ENCODE peak calls at places on chromosomes 2 and 18, in four cellular contexts. K is WTC11, G is K562, A is HepG2. F is an unnamed sample.

GRCh38 chr2:237147317-237147716 is 61.6 kb downstream of the COPS8 start:
- DNase-seq in G (no peak), K (no peak), A (no peak), F (no peak)

GRCh38 chr2:159637988-159638501 is 21.7 kb upstream of the BAZ2B start:
- DNase-seq in A (no peak), K (no peak), G (no peak), F (no peak)

GRCh38 chr18:36947820-36948348 is 119.0 kb downstream of the KIAA1328 start:
- DNase-seq in A (no peak), K (peak), G (no peak), F (no peak)

GRCh38 chr2:232897971-232898408 is 27.9 kb downstream of the SNORC start:
- DNase-seq in K (no peak), G (no peak), A (no peak), F (no peak)

GRCh38 chr2:70656421-70657010 is 102.9 kb upstream of the TGFA start:
- DNase-seq in K (no peak), G (no peak), A (no peak), F (no peak)

GRCh38 chr18:48858676-48859075 is 92.1 kb downstream of the SMAD7 start:
- DNase-seq in K (no peak), G (no peak), A (no peak), F (no peak)

GRCh38 chr2:27370816-27371620 is 602 bp downstream of the SNX17 start:
- DNase-seq in A (no peak), K (no peak), G (peak), F (no peak)

GRCh38 chr2:63654959-63655358 is 66.2 kb downstream of the MDH1 start:
- DNase-seq in K (no peak), G (no peak), A (no peak), F (no peak)

GRCh38 chr2:142058149-142058548 is 72.7 kb downstream of the LRP1B start:
- DNase-seq in G (no peak), A (no peak), K (no peak), F (no peak)

GRCh38 chr2:9309147-9309546 is 102.5 kb downstream of the ASAP2 start:
- DNase-seq in G (no peak), K (no peak), A (no peak), F (no peak)

GRCh38 chr2:98777076-98777475 is 46.1 kb upstream of the MGAT4A start:
- DNase-seq in K (no peak), G (no peak), A (no peak), F (no peak)

GRCh38 chr2:47429795-47430194 is 26.8 kb downstream of the MSH2 start:
- DNase-seq in K (no peak), A (no peak), G (no peak), F (no peak)

GRCh38 chr2:11622611-11623010 is 47.4 kb downstream of the NTSR2 start:
- DNase-seq in A (no peak), K (no peak), G (no peak), F (no peak)

GRCh38 chr2:74881176-74881575 is 47.2 kb downstream of the HK2 start:
- DNase-seq in K (no peak), G (no peak), A (no peak), F (no peak)

GRCh38 chr18:9539938-9540337 is 64.6 kb downstream of the RALBP1 start:
- DNase-seq in G (no peak), K (no peak), A (no peak), F (no peak)

GRCh38 chr2:190466819-190467444 is 58.8 kb downstream of the MFSD6 start:
- DNase-seq in K (no peak), G (no peak), A (peak), F (peak)

GRCh38 chr2:137123241-137123640 is 357.9 kb downstream of the THSD7B start:
- DNase-seq in K (no peak), G (no peak), A (no peak), F (no peak)

GRCh38 chr2:117335967-117336366 is 478.5 kb upstream of the DDX18 start:
- DNase-seq in A (no peak), G (no peak), K (no peak), F (no peak)

GRCh38 chr18:75071484-75071785 is 137.5 kb downstream of the PTGR3 start:
- DNase-seq in A (no peak), G (no peak), K (no peak), F (no peak)

GRCh38 chr2:43184339-43184895 is 42.0 kb downstream of the ZFP36L2 start:
- DNase-seq in A (peak), G (peak), K (no peak), F (no peak)

GRCh38 chr2:112706170-112706664 is 14.6 kb upstream of the NT5DC4 start:
- DNase-seq in G (peak), A (no peak), K (no peak), F (no peak)

GRCh38 chr2:202115385-202116060 is 42.5 kb downstream of the KIAA2012 start:
- DNase-seq in A (no peak), G (no peak), K (no peak), F (no peak)
- TF ChIP-seq ELF4 in A (no peak), G (no peak), K (no peak), F (no peak)

GRCh38 chr2:143776531-143776930 is 647.3 kb downstream of the ARHGAP15 start:
- DNase-seq in A (no peak), K (no peak), G (no peak), F (no peak)

DNA sequence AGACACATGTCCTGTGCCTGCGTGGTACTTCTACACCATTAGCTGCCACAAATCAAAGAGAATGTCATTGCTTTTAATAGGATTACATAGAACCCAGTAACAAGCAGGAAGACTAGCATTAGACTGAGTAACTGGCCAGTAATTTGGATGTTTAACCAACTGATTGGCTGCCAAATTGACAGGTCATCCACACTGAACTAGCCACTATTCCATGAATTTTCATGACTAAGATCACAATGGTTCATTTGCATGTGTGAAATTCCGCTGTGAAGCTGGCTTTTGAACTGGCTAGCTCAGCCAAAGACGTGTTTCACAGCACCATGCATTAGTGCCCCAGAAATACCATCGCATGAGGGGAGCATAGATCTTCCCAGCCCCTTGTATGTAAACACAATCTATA is 649.8 kb downstream of the ARHGAP15 start:
- DNase-seq in G (no peak), K (no peak), A (no peak), F (no peak)
- TF ChIP-seq ELF4 in G (no peak), K (no peak), A (no peak), F (no peak)

GRCh38 chr18:54294274-54294673 is 25.0 kb downstream of the POLI start:
- DNase-seq in K (no peak), G (no peak), A (no peak), F (no peak)

GRCh38 chr18:54296017-54296416 is 26.7 kb downstream of the POLI start:
- DNase-seq in G (no peak), K (no peak), A (no peak), F (no peak)
- TF ChIP-seq ELF4 in G (no peak), K (no peak), A (no peak), F (no peak)

GRCh38 chr2:33021542-33022259 is 74.9 kb downstream of the LTBP1 start:
- DNase-seq in K (no peak), A (no peak), G (no peak), F (no peak)

GRCh38 chr2:33020883-33021282 is 74.1 kb downstream of the LTBP1 start:
- DNase-seq in K (no peak), A (no peak), G (no peak), F (no peak)

GRCh38 chr2:33022395-33022985 is 75.7 kb downstream of the LTBP1 start:
- DNase-seq in K (no peak), A (no peak), G (no peak), F (no peak)

GRCh38 chr2:33018271-33018670 is 71.5 kb downstream of the LTBP1 start:
- DNase-seq in A (no peak), G (no peak), K (no peak), F (no peak)

DNA sequence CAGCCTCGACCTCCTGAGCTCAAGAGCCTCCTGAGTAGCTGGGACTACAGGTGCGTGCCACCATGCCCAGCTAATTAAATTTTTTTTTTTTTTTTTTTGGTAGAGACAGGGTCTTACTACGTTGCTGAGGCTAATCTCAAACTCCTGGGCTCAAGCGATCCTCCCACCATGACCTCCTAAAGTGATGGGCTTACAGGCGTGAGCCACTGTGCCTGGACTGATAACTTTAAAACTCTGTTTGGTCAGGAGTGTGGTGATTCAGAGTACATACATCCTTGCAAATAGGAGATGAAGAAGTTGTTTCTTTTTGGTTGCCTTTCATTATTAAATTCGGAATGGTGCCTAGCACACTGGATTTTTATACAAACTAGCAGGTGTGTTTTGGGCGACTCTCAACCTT is 73.0 kb downstream of the LTBP1 start:
- DNase-seq in A (no peak), K (no peak), G (peak), F (no peak)
- TF ChIP-seq ELF4 in A (no peak), K (no peak), G (no peak), F (no peak)

GRCh38 chr2:71974846-71975245 is 172.8 kb downstream of the CYP26B1 start:
- DNase-seq in K (no peak), G (no peak), A (no peak), F (no peak)
- TF ChIP-seq ELF4 in K (no peak), G (no peak), A (no peak), F (no peak)

GRCh38 chr2:100327742-100328141 is 5.4 kb upstream of the LONRF2 start:
- DNase-seq in K (no peak), G (no peak), A (no peak), F (no peak)

GRCh38 chr2:100317634-100318033 is 4.7 kb downstream of the LONRF2 start:
- DNase-seq in K (no peak), G (no peak), A (no peak), F (no peak)

GRCh38 chr2:100321181-100321880 is 970 bp downstream of the LONRF2 start:
- DNase-seq in G (peak), K (peak), A (no peak), F (peak)

GRCh38 chr2:100320547-100321180 is 1.6 kb downstream of the LONRF2 start:
- DNase-seq in G (peak), K (no peak), A (no peak), F (no peak)

DNA sequence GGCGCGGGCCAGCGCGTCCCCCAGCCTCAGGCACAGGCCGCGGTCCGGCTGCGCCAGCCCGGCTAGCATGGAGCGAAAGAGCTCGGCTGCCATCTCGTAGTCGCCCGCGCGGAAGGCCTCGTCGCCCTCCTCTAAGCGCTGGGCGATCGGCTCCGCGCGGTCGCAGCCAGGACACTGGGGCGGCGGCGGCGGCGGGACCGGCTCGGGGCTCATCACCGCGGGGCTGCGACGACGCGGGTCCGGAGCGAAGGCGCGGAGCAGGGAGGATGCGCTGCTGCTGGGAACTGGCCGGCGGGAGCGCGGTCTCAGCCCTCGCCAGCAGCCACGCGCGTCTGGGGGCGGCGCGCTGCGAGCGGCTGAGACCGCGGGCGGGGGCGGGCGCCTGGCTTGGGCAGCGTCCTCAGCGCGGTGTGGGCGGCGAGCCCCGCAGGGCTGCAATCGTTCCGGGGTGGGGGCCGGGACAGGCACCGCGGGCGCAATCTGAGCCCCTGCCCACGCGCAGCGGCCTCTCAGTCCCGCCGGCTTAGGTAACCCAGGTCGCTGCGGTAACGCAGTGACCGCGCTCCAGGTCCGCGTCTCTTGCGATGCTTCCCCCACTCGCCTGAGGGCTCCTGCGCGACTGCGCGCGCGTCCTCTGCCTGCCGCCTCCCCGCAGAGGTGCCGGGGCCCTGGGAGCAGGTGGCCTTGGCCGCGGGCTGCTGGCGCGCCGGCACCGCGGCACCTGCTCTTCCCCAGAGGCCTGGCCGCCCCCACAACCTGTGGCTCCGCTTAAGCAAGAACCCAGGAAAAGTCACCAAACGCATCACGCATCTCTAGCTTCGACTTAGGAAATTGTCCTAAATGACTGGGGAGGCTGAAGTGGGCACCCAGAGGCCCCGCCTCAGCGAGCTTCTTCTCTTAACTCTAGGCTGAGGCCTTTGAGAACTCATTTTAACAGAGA is at the start of gene LONRF2:
- DNase-seq in G (peak), A (no peak), K (peak), F (peak)
- TF ChIP-seq ELF4 in G (no peak), A (no peak), K (no peak), F (no peak)

DNA sequence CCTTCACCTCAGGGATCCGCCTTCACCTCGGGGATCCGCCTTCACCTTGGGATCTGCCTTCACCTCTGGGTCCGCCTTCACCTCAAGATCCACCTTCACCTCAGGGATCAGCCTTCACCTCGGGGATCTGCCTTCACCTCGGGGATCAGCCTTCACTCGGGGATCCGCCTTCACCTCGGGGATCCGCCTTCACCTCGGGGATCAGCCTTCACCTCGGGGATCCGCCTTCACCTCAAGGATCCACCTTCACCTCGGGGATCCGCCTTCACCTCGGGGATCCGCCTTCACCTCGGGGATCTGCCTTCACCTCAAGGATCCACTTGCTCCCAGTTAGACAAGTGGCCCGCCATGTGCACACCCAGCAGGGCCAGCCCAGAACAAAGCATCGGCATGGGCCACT is 7.3 kb downstream of the KIF1A start:
- DNase-seq in G (no peak), K (no peak), A (no peak), F (no peak)
- TF ChIP-seq ELF4 in G (no peak), K (no peak), A (no peak), F (no peak)

DNA sequence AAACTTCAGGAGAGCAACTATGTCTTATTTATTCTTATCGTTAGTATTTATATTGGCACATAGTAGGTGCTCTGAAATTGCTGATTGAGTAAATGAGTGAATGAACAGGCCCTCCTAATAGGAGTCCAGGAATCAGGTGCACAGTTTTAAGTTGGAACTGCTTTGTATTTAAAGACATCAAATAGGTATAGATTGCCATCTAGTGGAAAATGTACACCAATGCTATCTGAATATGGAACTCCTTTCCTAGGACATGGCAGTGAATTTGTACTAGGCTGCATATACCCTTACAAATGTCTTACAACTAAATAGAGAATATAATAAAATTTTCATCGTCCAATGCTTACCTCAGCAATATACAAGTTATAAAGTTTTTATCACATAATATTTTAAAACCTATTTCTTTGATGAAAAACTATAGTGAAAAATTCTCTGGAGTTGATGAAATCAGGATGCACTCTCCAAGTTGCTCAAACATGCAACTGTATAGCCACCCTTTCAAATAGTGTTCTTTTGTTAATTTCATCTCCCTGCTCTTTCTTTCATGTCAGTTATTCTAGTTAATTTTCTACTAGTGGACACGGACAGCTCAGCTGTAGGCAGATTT is 318.9 kb upstream of the SYT4 start:
- DNase-seq in A (peak), G (peak), K (no peak), F (peak)
- TF ChIP-seq ELF4 in A (no peak), G (no peak), K (no peak), F (no peak)